ENCODE peak calls at places on chromosomes 1 and 21, in six cellular contexts. One of them, this sample, is unnamed.

GRCh38 chr1:3907031-3907534 is 7.0 kb upstream of the C1orf174 start:
- DNase-seq in fibroblast of mammary gland: peak
- DNase-seq in tibial nerve: no peak
- DNase-seq in GM23248: no peak
- DNase-seq in heart left ventricle: no peak
- DNase-seq in brain microvascular endothelial cell: no peak
- DNase-seq in this sample: peak

GRCh38 chr1:54791880-54792522 is 9.1 kb downstream of the TTC22 start:
- DNase-seq in fibroblast of mammary gland: peak
- DNase-seq in tibial nerve: no peak
- DNase-seq in GM23248: no peak
- DNase-seq in heart left ventricle: no peak
- DNase-seq in brain microvascular endothelial cell: peak
- DNase-seq in this sample: peak

GRCh38 chr1:1347663-1348419 is 1.4 kb downstream of the DVL1 start:
- DNase-seq in fibroblast of mammary gland: no peak
- DNase-seq in tibial nerve: no peak
- DNase-seq in GM23248: peak
- DNase-seq in heart left ventricle: no peak
- DNase-seq in brain microvascular endothelial cell: no peak
- DNase-seq in this sample: peak

GRCh38 chr1:185862235-185862634 is 128.0 kb downstream of the HMCN1 start:
- DNase-seq in fibroblast of mammary gland: peak
- DNase-seq in tibial nerve: no peak
- DNase-seq in GM23248: no peak
- DNase-seq in heart left ventricle: no peak
- DNase-seq in brain microvascular endothelial cell: no peak
- DNase-seq in this sample: no peak

GRCh38 chr1:86448670-86449069 is 20.1 kb upstream of the CLCA1 start:
- DNase-seq in fibroblast of mammary gland: peak
- DNase-seq in tibial nerve: no peak
- DNase-seq in GM23248: no peak
- DNase-seq in heart left ventricle: no peak
- DNase-seq in brain microvascular endothelial cell: no peak
- DNase-seq in this sample: no peak

GRCh38 chr1:32969556-32969955 is 4.9 kb upstream of the RNF19B start:
- DNase-seq in fibroblast of mammary gland: peak
- DNase-seq in tibial nerve: no peak
- DNase-seq in GM23248: no peak
- DNase-seq in heart left ventricle: no peak
- DNase-seq in brain microvascular endothelial cell: no peak
- DNase-seq in this sample: peak

GRCh38 chr1:111756124-111756513 is 418 bp downstream of the DDX20 start:
- DNase-seq in fibroblast of mammary gland: no peak
- DNase-seq in tibial nerve: no peak
- DNase-seq in GM23248: no peak
- DNase-seq in heart left ventricle: no peak
- DNase-seq in brain microvascular endothelial cell: no peak
- DNase-seq in this sample: no peak

GRCh38 chr1:205813755-205814058 is 709 bp upstream of the SLC41A1 start:
- DNase-seq in fibroblast of mammary gland: peak
- DNase-seq in tibial nerve: no peak
- DNase-seq in GM23248: no peak
- DNase-seq in heart left ventricle: no peak
- DNase-seq in brain microvascular endothelial cell: no peak
- DNase-seq in this sample: no peak

GRCh38 chr1:21503706-21504377 is 5.4 kb upstream of the ALPL start:
- DNase-seq in fibroblast of mammary gland: no peak
- DNase-seq in tibial nerve: no peak
- DNase-seq in GM23248: no peak
- DNase-seq in heart left ventricle: no peak
- DNase-seq in brain microvascular endothelial cell: no peak
- DNase-seq in this sample: no peak

GRCh38 chr1:2803931-2804627 is 2.6 kb upstream of the TTC34 start:
- DNase-seq in fibroblast of mammary gland: no peak
- DNase-seq in tibial nerve: no peak
- DNase-seq in GM23248: no peak
- DNase-seq in heart left ventricle: no peak
- DNase-seq in brain microvascular endothelial cell: no peak
- DNase-seq in this sample: no peak

GRCh38 chr21:42586406-42586805 is 67.0 kb upstream of the PDE9A start:
- DNase-seq in fibroblast of mammary gland: no peak
- DNase-seq in tibial nerve: no peak
- DNase-seq in GM23248: no peak
- DNase-seq in heart left ventricle: no peak
- DNase-seq in brain microvascular endothelial cell: no peak
- DNase-seq in this sample: no peak

GRCh38 chr1:91884459-91885290 is 1.3 kb downstream of the TGFBR3 start:
- DNase-seq in fibroblast of mammary gland: peak
- DNase-seq in tibial nerve: no peak
- DNase-seq in GM23248: peak
- DNase-seq in heart left ventricle: no peak
- DNase-seq in brain microvascular endothelial cell: no peak
- DNase-seq in this sample: peak

GRCh38 chr1:23563755-23564374 is 4.6 kb upstream of the ID3 start:
- DNase-seq in fibroblast of mammary gland: no peak
- DNase-seq in tibial nerve: no peak
- DNase-seq in GM23248: no peak
- DNase-seq in heart left ventricle: no peak
- DNase-seq in brain microvascular endothelial cell: no peak
- DNase-seq in this sample: no peak

GRCh38 chr1:86846166-86846647 is 67.7 kb downstream of the SELENOF start:
- DNase-seq in fibroblast of mammary gland: peak
- DNase-seq in tibial nerve: no peak
- DNase-seq in GM23248: peak
- DNase-seq in heart left ventricle: no peak
- DNase-seq in brain microvascular endothelial cell: peak
- DNase-seq in this sample: peak

GRCh38 chr1:89739013-89739843 is 81.6 kb upstream of the LRRC8D start:
- DNase-seq in fibroblast of mammary gland: peak
- DNase-seq in tibial nerve: no peak
- DNase-seq in GM23248: peak
- DNase-seq in heart left ventricle: no peak
- DNase-seq in brain microvascular endothelial cell: peak
- DNase-seq in this sample: peak

GRCh38 chr21:39016740-39017315 is 166.4 kb downstream of the PSMG1 start:
- DNase-seq in fibroblast of mammary gland: peak
- DNase-seq in tibial nerve: no peak
- DNase-seq in GM23248: no peak
- DNase-seq in heart left ventricle: no peak
- DNase-seq in brain microvascular endothelial cell: no peak
- DNase-seq in this sample: no peak

GRCh38 chr1:63984257-63984626 is 210.4 kb downstream of the ROR1 start:
- DNase-seq in fibroblast of mammary gland: peak
- DNase-seq in tibial nerve: no peak
- DNase-seq in GM23248: peak
- DNase-seq in heart left ventricle: no peak
- DNase-seq in brain microvascular endothelial cell: peak
- DNase-seq in this sample: no peak

GRCh38 chr1:181099152-181100014 is 10.9 kb downstream of the IER5 start:
- DNase-seq in fibroblast of mammary gland: peak
- DNase-seq in tibial nerve: no peak
- DNase-seq in GM23248: peak
- DNase-seq in heart left ventricle: no peak
- DNase-seq in brain microvascular endothelial cell: no peak
- DNase-seq in this sample: peak

GRCh38 chr1:181102841-181103240 is 14.3 kb downstream of the IER5 start:
- DNase-seq in fibroblast of mammary gland: no peak
- DNase-seq in tibial nerve: no peak
- DNase-seq in GM23248: no peak
- DNase-seq in heart left ventricle: no peak
- DNase-seq in brain microvascular endothelial cell: no peak
- DNase-seq in this sample: no peak

GRCh38 chr1:181100924-181101323 is 12.4 kb downstream of the IER5 start:
- DNase-seq in fibroblast of mammary gland: no peak
- DNase-seq in tibial nerve: no peak
- DNase-seq in GM23248: no peak
- DNase-seq in heart left ventricle: no peak
- DNase-seq in brain microvascular endothelial cell: no peak
- DNase-seq in this sample: no peak

GRCh38 chr1:181101581-181102226 is 13.2 kb downstream of the IER5 start:
- DNase-seq in fibroblast of mammary gland: peak
- DNase-seq in tibial nerve: no peak
- DNase-seq in GM23248: peak
- DNase-seq in heart left ventricle: no peak
- DNase-seq in brain microvascular endothelial cell: no peak
- DNase-seq in this sample: no peak

GRCh38 chr1:181100015-181100905 is 11.8 kb downstream of the IER5 start:
- DNase-seq in fibroblast of mammary gland: peak
- DNase-seq in tibial nerve: no peak
- DNase-seq in GM23248: peak
- DNase-seq in heart left ventricle: no peak
- DNase-seq in brain microvascular endothelial cell: no peak
- DNase-seq in this sample: peak
- H3K4me3 ChIP-seq in fibroblast of mammary gland: no peak
- H3K4me3 ChIP-seq in tibial nerve: no peak
- H3K4me3 ChIP-seq in GM23248: peak
- H3K4me3 ChIP-seq in heart left ventricle: no peak
- H3K4me3 ChIP-seq in brain microvascular endothelial cell: no peak
- H3K4me3 ChIP-seq in this sample: no peak

GRCh38 chr1:167362638-167363037 is 142.0 kb downstream of the POU2F1 start:
- DNase-seq in fibroblast of mammary gland: no peak
- DNase-seq in tibial nerve: no peak
- DNase-seq in GM23248: no peak
- DNase-seq in heart left ventricle: no peak
- DNase-seq in brain microvascular endothelial cell: no peak
- DNase-seq in this sample: no peak

GRCh38 chr1:167357305-167357704 is 136.6 kb downstream of the POU2F1 start:
- DNase-seq in fibroblast of mammary gland: no peak
- DNase-seq in tibial nerve: no peak
- DNase-seq in GM23248: no peak
- DNase-seq in heart left ventricle: no peak
- DNase-seq in brain microvascular endothelial cell: no peak
- DNase-seq in this sample: no peak

GRCh38 chr1:167360120-167360519 is 139.4 kb downstream of the POU2F1 start:
- DNase-seq in fibroblast of mammary gland: no peak
- DNase-seq in tibial nerve: no peak
- DNase-seq in GM23248: no peak
- DNase-seq in heart left ventricle: no peak
- DNase-seq in brain microvascular endothelial cell: no peak
- DNase-seq in this sample: no peak

DNA sequence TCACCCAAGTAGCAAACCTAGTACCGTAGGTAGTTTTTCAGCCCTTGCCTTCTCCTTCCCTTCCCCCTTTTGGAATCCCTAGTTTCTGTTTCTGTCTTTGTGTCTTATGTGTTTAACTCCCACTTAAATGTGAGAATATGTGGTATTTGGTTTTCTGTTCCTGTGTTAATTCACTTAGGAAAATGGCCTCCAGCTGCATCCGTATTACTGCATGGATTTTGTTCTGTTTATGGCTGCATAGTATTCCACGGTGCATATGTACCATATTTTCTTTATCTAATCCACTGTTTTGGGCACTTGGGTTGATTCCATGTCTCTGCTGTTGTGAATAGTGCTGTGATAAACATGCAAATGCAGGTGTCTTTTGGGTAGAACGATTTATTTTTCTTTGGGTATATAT is 138.6 kb downstream of the POU2F1 start:
- DNase-seq in fibroblast of mammary gland: no peak
- DNase-seq in tibial nerve: no peak
- DNase-seq in GM23248: no peak
- DNase-seq in heart left ventricle: no peak
- DNase-seq in brain microvascular endothelial cell: no peak
- DNase-seq in this sample: no peak
- H3K4me3 ChIP-seq in fibroblast of mammary gland: no peak
- H3K4me3 ChIP-seq in tibial nerve: no peak
- H3K4me3 ChIP-seq in GM23248: no peak
- H3K4me3 ChIP-seq in heart left ventricle: no peak
- H3K4me3 ChIP-seq in brain microvascular endothelial cell: no peak
- H3K4me3 ChIP-seq in this sample: no peak

DNA sequence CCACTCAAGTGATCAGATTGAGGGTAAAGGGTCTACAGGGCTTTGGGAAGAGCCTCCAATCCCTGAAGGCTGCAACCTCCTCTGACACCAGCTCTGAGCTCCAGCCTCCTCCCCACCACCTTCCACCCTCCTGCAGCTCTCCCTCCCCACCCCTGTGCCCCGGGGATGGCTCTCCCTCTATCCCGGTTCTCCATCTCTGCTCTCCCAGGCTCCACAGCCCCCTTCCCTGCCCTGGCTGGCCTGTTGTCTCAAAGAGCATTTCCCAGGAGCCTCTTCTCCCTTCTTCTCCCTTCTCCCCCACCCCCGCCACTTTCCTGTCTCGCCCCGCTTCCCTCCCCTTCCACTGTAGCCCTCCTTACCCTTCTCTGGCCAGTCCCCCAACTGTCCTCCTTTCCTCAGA is 1.1 kb downstream of the PLEKHA6 start:
- DNase-seq in fibroblast of mammary gland: no peak
- DNase-seq in tibial nerve: no peak
- DNase-seq in GM23248: no peak
- DNase-seq in heart left ventricle: no peak
- DNase-seq in brain microvascular endothelial cell: no peak
- DNase-seq in this sample: no peak
- H3K4me3 ChIP-seq in fibroblast of mammary gland: no peak
- H3K4me3 ChIP-seq in tibial nerve: no peak
- H3K4me3 ChIP-seq in GM23248: no peak
- H3K4me3 ChIP-seq in heart left ventricle: peak
- H3K4me3 ChIP-seq in brain microvascular endothelial cell: no peak
- H3K4me3 ChIP-seq in this sample: no peak

GRCh38 chr1:207520946-207521345 is 25.0 kb downstream of the CR1 start:
- DNase-seq in fibroblast of mammary gland: no peak
- DNase-seq in tibial nerve: no peak
- DNase-seq in GM23248: no peak
- DNase-seq in heart left ventricle: no peak
- DNase-seq in brain microvascular endothelial cell: no peak
- DNase-seq in this sample: no peak

GRCh38 chr1:207516729-207517128 is 20.8 kb downstream of the CR1 start:
- DNase-seq in fibroblast of mammary gland: no peak
- DNase-seq in tibial nerve: no peak
- DNase-seq in GM23248: no peak
- DNase-seq in heart left ventricle: no peak
- DNase-seq in brain microvascular endothelial cell: no peak
- DNase-seq in this sample: no peak

GRCh38 chr1:207519505-207520399 is 23.8 kb downstream of the CR1 start:
- DNase-seq in fibroblast of mammary gland: peak
- DNase-seq in tibial nerve: no peak
- DNase-seq in GM23248: peak
- DNase-seq in heart left ventricle: no peak
- DNase-seq in brain microvascular endothelial cell: no peak
- DNase-seq in this sample: peak

GRCh38 chr1:207514890-207515289 is 18.9 kb downstream of the CR1 start:
- DNase-seq in fibroblast of mammary gland: no peak
- DNase-seq in tibial nerve: no peak
- DNase-seq in GM23248: no peak
- DNase-seq in heart left ventricle: no peak
- DNase-seq in brain microvascular endothelial cell: no peak
- DNase-seq in this sample: no peak

DNA sequence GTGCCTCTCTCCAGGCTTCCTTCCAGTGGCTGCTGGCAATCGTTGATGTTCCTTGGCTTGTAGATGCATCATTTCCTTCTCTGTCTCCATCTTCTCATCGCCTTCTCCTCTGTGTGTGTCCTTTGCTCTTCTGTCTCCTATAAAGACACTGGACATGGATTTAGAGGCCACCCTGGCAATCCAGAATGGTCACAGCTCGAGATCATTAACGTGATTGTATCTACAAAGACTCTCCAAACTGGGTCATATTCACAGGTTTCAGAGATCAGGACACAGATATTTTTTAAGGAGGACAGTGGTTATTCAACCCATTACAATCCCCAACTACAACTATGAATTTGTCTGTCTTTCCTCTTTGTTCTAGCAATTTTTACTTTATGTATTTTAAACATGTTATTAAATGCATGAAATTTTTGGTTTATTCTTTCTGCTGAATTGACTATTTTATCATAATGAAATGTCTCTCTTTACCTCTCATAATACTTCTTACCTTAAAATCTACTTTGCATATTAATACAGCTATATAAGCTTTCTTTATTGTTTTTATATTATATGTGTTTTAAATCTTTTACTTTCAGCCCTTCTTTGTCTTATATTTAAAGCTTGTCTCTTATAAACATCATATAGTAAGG is 22.8 kb downstream of the CR1 start:
- DNase-seq in fibroblast of mammary gland: no peak
- DNase-seq in tibial nerve: no peak
- DNase-seq in GM23248: no peak
- DNase-seq in heart left ventricle: no peak
- DNase-seq in brain microvascular endothelial cell: no peak
- DNase-seq in this sample: no peak
- H3K4me3 ChIP-seq in fibroblast of mammary gland: no peak
- H3K4me3 ChIP-seq in tibial nerve: no peak
- H3K4me3 ChIP-seq in GM23248: no peak
- H3K4me3 ChIP-seq in heart left ventricle: no peak
- H3K4me3 ChIP-seq in brain microvascular endothelial cell: no peak
- H3K4me3 ChIP-seq in this sample: no peak